ENCODE peak calls at places on chromosomes 7 and 10, in five cellular contexts. R is suprapubic skin, N is A549, X is tibial nerve, Y is sigmoid colon. W is an unnamed sample.

GRCh38 chr10:98921381-98921780 is 314.3 kb downstream of the HPSE2 start:
- DNase-seq in R (no peak), N (no peak), X (no peak), Y (no peak), W (no peak)

GRCh38 chr10:4661572-4662255 is 164.3 kb upstream of the AKR1E2 start:
- DNase-seq in R (peak; percentile 93), N (no peak), X (peak; percentile 46), Y (peak; percentile 84), W (peak; percentile 55)

GRCh38 chr10:84205853-84206513 is 11.6 kb downstream of the CDHR1 start:
- DNase-seq in R (no peak), N (no peak), X (no peak), Y (no peak), W (no peak)

GRCh38 chr7:27198871-27199801 is 755 bp downstream of the HOXA13 start:
- DNase-seq in R (peak; percentile 61), N (peak; percentile 48), X (no peak), Y (no peak), W (no peak)

GRCh38 chr10:128102480-128103228 is 23.6 kb downstream of the MKI67 start:
- DNase-seq in R (no peak), N (no peak), X (no peak), Y (no peak), W (peak; percentile 77)

GRCh38 chr10:73790886-73791625 is 5.7 kb downstream of the ZSWIM8 start:
- DNase-seq in R (no peak), N (no peak), X (no peak), Y (no peak), W (no peak)

GRCh38 chr10:87618470-87619423 is 40.9 kb upstream of the PAPSS2 start:
- DNase-seq in R (no peak), N (no peak), X (no peak), Y (no peak), W (peak; percentile 1)

GRCh38 chr10:35626971-35627507 is 15.1 kb downstream of the FZD8 start:
- DNase-seq in R (no peak), N (no peak), X (no peak), Y (no peak), W (no peak)

GRCh38 chr7:22665816-22666375 is 61.1 kb upstream of the IL6 start:
- DNase-seq in R (no peak), N (no peak), X (no peak), Y (no peak), W (no peak)

GRCh38 chr10:129131439-129132122 is 335.5 kb upstream of the MGMT start:
- DNase-seq in R (no peak), N (no peak), X (peak; percentile 47), Y (no peak), W (no peak)

GRCh38 chr7:35700865-35701264 is 5.9 kb upstream of the HERPUD2 start:
- DNase-seq in R (no peak), N (no peak), X (no peak), Y (no peak), W (no peak)

GRCh38 chr7:38977658-38978057 is at the start of gene POU6F2:
- DNase-seq in R (no peak), N (no peak), X (no peak), Y (no peak), W (no peak)

GRCh38 chr10:35783305-35783838 is 141.3 kb upstream of the FZD8 start:
- DNase-seq in R (no peak), N (peak; percentile 8), X (no peak), Y (no peak), W (no peak)

GRCh38 chr10:97542169-97543024 is 30.2 kb upstream of the ANKRD2 start:
- DNase-seq in R (peak; percentile 88), N (peak; percentile 83), X (peak; percentile 25), Y (peak; percentile 91), W (peak; percentile 65)

GRCh38 chr7:135782377-135782776 is 33.8 kb upstream of the FAM180A start:
- DNase-seq in R (no peak), N (no peak), X (no peak), Y (no peak), W (no peak)
- TF ChIP-seq CTCF in R (no peak), N (no peak), X (no peak), Y (no peak), W (no peak)

GRCh38 chr10:60570941-60571340 is 181.3 kb upstream of the ANK3 start:
- DNase-seq in R (no peak), N (no peak), X (no peak), Y (no peak), W (no peak)
- TF ChIP-seq POLR2A in R (no peak), N (no peak), X (no peak), Y (no peak), W (no peak)

GRCh38 chr10:90958781-90959180 is 37.9 kb upstream of the ANKRD1 start:
- DNase-seq in R (no peak), N (no peak), X (no peak), Y (no peak), W (no peak)

GRCh38 chr10:90964781-90965462 is 44.0 kb upstream of the ANKRD1 start:
- DNase-seq in R (no peak), N (no peak), X (no peak), Y (no peak), W (no peak)

GRCh38 chr10:90959826-90960225 is 38.9 kb upstream of the ANKRD1 start:
- DNase-seq in R (no peak), N (no peak), X (no peak), Y (no peak), W (no peak)

GRCh38 chr10:90963331-90963730 is 42.4 kb upstream of the ANKRD1 start:
- DNase-seq in R (no peak), N (no peak), X (no peak), Y (no peak), W (no peak)

DNA sequence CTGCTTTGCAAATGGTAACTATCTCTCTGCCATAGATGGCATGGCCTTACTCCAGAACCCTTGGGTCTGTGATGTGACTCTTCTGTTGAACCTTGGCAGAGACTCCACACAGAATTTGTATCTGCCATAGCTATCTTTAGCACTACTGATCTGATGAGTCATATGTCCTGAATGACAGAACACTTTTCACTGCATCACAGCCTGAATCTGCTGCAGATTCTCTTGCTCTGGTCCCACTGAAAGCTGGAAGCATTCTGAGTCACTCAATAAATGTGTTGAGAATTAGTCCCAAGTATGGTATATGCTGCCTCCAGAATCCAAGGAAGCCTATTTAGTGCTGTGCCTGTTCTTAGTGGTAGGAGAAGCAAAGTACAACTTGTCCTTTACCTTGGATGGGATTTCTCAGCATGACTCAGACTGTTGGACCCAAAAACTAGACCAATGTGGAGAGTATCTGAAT is 39.5 kb upstream of the ANKRD1 start:
- DNase-seq in R (no peak), N (peak; percentile 28), X (no peak), Y (no peak), W (no peak)
- TF ChIP-seq EP300 in R (no peak), N (no peak), X (no peak), Y (no peak), W (no peak)

DNA sequence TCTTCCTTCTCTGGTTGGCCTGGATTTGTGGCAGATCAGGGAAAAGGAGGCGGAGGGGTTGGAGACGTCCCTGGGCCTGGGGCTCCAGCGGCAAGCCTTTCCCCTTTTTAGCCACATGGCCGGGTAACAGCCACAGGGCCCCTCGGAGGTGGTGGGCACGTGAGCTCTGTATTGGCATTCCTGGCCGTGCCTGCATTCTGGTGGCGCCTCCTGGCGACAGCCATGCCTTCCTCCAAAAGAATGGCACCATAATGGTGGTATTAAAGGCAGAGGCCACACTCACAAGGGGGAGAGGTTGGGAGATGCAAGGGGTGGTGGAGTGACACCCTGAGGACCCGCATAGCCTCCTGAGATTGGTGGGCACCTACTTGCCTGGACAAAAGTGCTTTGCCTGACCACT is 3.0 kb upstream of the AQP1 start:
- DNase-seq in R (no peak), N (no peak), X (no peak), Y (no peak), W (no peak)
- TF ChIP-seq CTCF in R (no peak), N (no peak), X (no peak), Y (no peak), W (no peak)

GRCh38 chr10:21727452-21728168 is 193.6 kb downstream of the MLLT10 start:
- DNase-seq in R (no peak), N (no peak), X (no peak), Y (no peak), W (no peak)
- TF ChIP-seq POLR2A in R (no peak), N (no peak), X (no peak), Y (no peak), W (no peak)

GRCh38 chr7:138625849-138626230 is 75.3 kb downstream of the SVOPL start:
- DNase-seq in R (no peak), N (no peak), X (no peak), Y (no peak), W (no peak)

GRCh38 chr7:138630059-138630610 is 71.0 kb downstream of the SVOPL start:
- DNase-seq in R (no peak), N (no peak), X (no peak), Y (no peak), W (no peak)

DNA sequence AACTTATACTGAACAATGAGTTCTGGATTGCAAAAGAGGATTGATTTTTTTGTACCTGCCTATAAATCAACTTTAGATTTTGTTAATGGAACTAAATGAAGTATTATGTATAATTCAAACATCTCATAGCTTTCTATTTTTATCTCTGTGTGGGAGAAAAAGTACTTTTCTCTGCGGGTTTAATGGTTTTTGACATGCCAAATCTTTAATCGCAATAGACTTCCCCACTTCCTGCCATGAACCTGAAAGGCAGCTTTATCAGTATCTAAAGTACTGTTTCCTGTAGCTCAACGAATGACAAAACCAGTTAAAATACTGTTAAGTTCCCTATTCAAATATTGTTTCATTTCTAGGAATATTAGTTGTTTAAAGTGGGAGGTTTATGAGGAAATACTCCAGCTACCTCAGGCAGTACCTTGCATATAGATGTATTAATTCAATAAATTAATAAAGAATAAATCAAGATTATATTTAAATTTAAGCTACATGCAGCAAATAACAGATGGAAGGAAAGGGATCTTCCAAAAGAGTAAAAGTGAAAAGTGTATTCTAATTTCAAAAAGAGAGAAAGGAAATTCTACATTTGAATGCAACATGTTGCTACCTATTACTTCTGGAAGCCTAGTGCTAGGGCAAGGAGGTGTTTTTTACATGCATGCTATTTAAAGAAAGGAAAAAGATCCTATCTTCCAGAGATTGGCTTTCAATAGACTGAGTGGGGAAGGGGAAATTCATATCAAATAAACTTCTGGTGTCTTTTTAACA is 75.9 kb downstream of the SVOPL start:
- DNase-seq in R (no peak), N (no peak), X (no peak), Y (no peak), W (no peak)
- TF ChIP-seq EP300 in R (no peak), N (no peak), X (no peak), Y (no peak), W (no peak)

GRCh38 chr7:148527717-148528168 is 62.8 kb upstream of the C7orf33 start:
- DNase-seq in R (peak; percentile 75), N (peak; percentile 79), X (peak; percentile 27), Y (peak; percentile 69), W (no peak)
- TF ChIP-seq CTCF in R (peak; percentile 63), N (peak; percentile 86), X (peak; percentile 52), Y (peak; percentile 36), W (peak; percentile 54)

GRCh38 chr7:98251844-98252639 is at the start of gene TECPR1:
- DNase-seq in R (peak; percentile 96), N (peak; percentile 100), X (peak; percentile 89), Y (peak; percentile 97), W (peak; percentile 99)
- TF ChIP-seq POLR2A in R (no peak), N (peak; percentile 43), X (peak; percentile 52), Y (peak; percentile 20), W (peak; percentile 76)

W was measured in upper lobe of left lung.